ENCODE peak calls at places on chromosomes 11 and 22, in five cellular contexts. Q is stimulated activated CD4-positive, alpha-beta T cell treated with anti-CD3 and anti-CD28 coated beads, Interleukin-4, amount 100 ng/mL, for 4 hours; K is GM18507; B is GM04504; G is PC-3. W is an unnamed sample.

GRCh38 chr22:39185601-39186012 is 33.1 kb upstream of the CBX7 start:
- DNase-seq in Q (no peak), K (no peak), B (no peak), G (no peak), W (no peak)

GRCh38 chr11:112610494-112610893 is 349.8 kb upstream of the PLET1 start:
- DNase-seq in Q (no peak), K (no peak), B (no peak), G (no peak), W (no peak)

GRCh38 chr22:30243671-30244465 is 2.7 kb downstream of the LIF start:
- DNase-seq in Q (no peak), K (no peak), B (no peak), G (no peak), W (no peak)

GRCh38 chr11:113856966-113857759 is 18.2 kb downstream of the USP28 start:
- DNase-seq in Q (no peak), K (no peak), B (no peak), G (no peak), W (no peak)

GRCh38 chr22:33853200-33854097 is 66.8 kb downstream of the LARGE1 start:
- DNase-seq in Q (no peak), K (peak), B (peak), G (peak), W (no peak)

GRCh38 chr11:64592656-64593055 is 1.6 kb downstream of the SLC22A12 start:
- DNase-seq in Q (no peak), K (no peak), B (no peak), G (no peak), W (no peak)

GRCh38 chr11:60085909-60086308 is 2.6 kb upstream of the MS4A2 start:
- DNase-seq in Q (no peak), K (no peak), B (no peak), G (no peak), W (no peak)

GRCh38 chr22:25495286-25495685 is 69.2 kb upstream of the GRK3 start:
- DNase-seq in Q (no peak), K (no peak), B (no peak), G (no peak), W (no peak)

GRCh38 chr22:50209893-50210292 is 9.1 kb downstream of the SELENOO start:
- DNase-seq in Q (peak), K (peak), B (no peak), G (peak), W (peak)

GRCh38 chr22:20429254-20430100 is 8.1 kb downstream of the SCARF2 start:
- DNase-seq in Q (peak), K (peak), B (no peak), G (no peak), W (peak)

GRCh38 chr11:40337118-40337517 is 1122.3 kb downstream of the LRRC4C start:
- DNase-seq in Q (no peak), K (no peak), B (no peak), G (no peak), W (no peak)

GRCh38 chr22:21447694-21448402 is 19.3 kb upstream of the TMEM191C start:
- DNase-seq in Q (no peak), K (no peak), B (no peak), G (no peak), W (no peak)

GRCh38 chr11:45148276-45148675 is 1.8 kb downstream of the PRDM11 start:
- DNase-seq in Q (no peak), K (no peak), B (no peak), G (no peak), W (no peak)

GRCh38 chr11:83816572-83817187 is 530.5 kb upstream of the CCDC90B start:
- DNase-seq in Q (no peak), K (no peak), B (no peak), G (peak), W (no peak)

GRCh38 chr22:27252282-27253049 is 549.1 kb downstream of the MN1 start:
- DNase-seq in Q (no peak), K (no peak), B (peak), G (peak), W (no peak)

GRCh38 chr11:83617671-83618070 is 331.5 kb upstream of the CCDC90B start:
- DNase-seq in Q (no peak), K (no peak), B (no peak), G (no peak), W (no peak)

GRCh38 chr11:99370557-99371200 is 349.9 kb downstream of the CNTN5 start:
- DNase-seq in Q (no peak), K (no peak), B (peak), G (peak), W (no peak)

GRCh38 chr11:86617502-86617901 is 54.9 kb downstream of the ME3 start:
- DNase-seq in Q (no peak), K (no peak), B (no peak), G (no peak), W (no peak)

GRCh38 chr22:47192106-47192650 is 429.7 kb downstream of the TBC1D22A start:
- DNase-seq in Q (no peak), K (no peak), B (no peak), G (no peak), W (no peak)

GRCh38 chr11:1691878-1692707 is 4.9 kb upstream of the KRTAP5-6 start:
- DNase-seq in Q (no peak), K (no peak), B (no peak), G (no peak), W (no peak)

GRCh38 chr22:47450876-47451475 is 688.5 kb downstream of the TBC1D22A start:
- DNase-seq in Q (no peak), K (no peak), B (no peak), G (no peak), W (no peak)

GRCh38 chr22:49720279-49720959 is 107.3 kb downstream of the BRD1 start:
- DNase-seq in Q (no peak), K (no peak), B (no peak), G (no peak), W (no peak)

GRCh38 chr22:38009000-38009806 is 24.8 kb upstream of the SOX10 start:
- DNase-seq in Q (no peak), K (no peak), B (no peak), G (no peak), W (no peak)

GRCh38 chr22:48178536-48178935 is 1416.1 kb downstream of the TBC1D22A start:
- DNase-seq in Q (no peak), K (no peak), B (no peak), G (no peak), W (no peak)

GRCh38 chr11:8671242-8671641 is 11.2 kb downstream of the TRIM66 start:
- DNase-seq in Q (no peak), K (no peak), B (peak), G (peak), W (no peak)

GRCh38 chr11:33930317-33931021 is 38.6 kb upstream of the LMO2 start:
- DNase-seq in Q (no peak), K (no peak), B (peak), G (no peak), W (no peak)

GRCh38 chr11:9053631-9054030 is 37.8 kb downstream of the SCUBE2 start:
- DNase-seq in Q (no peak), K (no peak), B (no peak), G (no peak), W (no peak)

GRCh38 chr11:20024172-20024935 is 135.9 kb downstream of the DBX1 start:
- DNase-seq in Q (no peak), K (no peak), B (no peak), G (no peak), W (no peak)

GRCh38 chr11:111776398-111777093 is 10.4 kb upstream of the PPP2R1B start:
- DNase-seq in Q (no peak), K (peak), B (no peak), G (no peak), W (no peak)

GRCh38 chr11:45993438-45994064 is 71.1 kb downstream of the LARGE2 start:
- DNase-seq in Q (no peak), K (no peak), B (no peak), G (no peak), W (no peak)

GRCh38 chr11:28833670-28834069 is 725.5 kb downstream of the METTL15 start:
- DNase-seq in Q (no peak), K (no peak), B (peak), G (peak), W (no peak)

GRCh38 chr11:111585371-111585770 is 16.9 kb upstream of the SIK2 start:
- DNase-seq in Q (no peak), K (no peak), B (no peak), G (peak), W (no peak)

GRCh38 chr22:47148510-47148909 is 386.1 kb downstream of the TBC1D22A start:
- DNase-seq in Q (no peak), K (no peak), B (no peak), G (no peak), W (no peak)

GRCh38 chr11:128902515-128903066 is 11.4 kb downstream of the KCNJ5 start:
- DNase-seq in Q (no peak), K (no peak), B (no peak), G (no peak), W (no peak)

GRCh38 chr22:19524170-19525115 is at the start of gene CLDN5:
- DNase-seq in Q (no peak), K (no peak), B (no peak), G (no peak), W (no peak)

GRCh38 chr22:38144025-38144405 is 33.5 kb upstream of the BAIAP2L2 start:
- DNase-seq in Q (no peak), K (no peak), B (no peak), G (peak), W (no peak)

GRCh38 chr11:1101318-1102089 is 26.8 kb downstream of the MUC2 start:
- DNase-seq in Q (no peak), K (no peak), B (no peak), G (no peak), W (no peak)

GRCh38 chr11:20026629-20027545 is 133.4 kb downstream of the DBX1 start:
- DNase-seq in Q (no peak), K (no peak), B (no peak), G (peak), W (no peak)

GRCh38 chr11:118171274-118172062 is 5.0 kb downstream of the SCN2B start:
- DNase-seq in Q (peak), K (peak), B (no peak), G (peak), W (peak)

W was measured in activated T-helper 9 cell treated with anti-CD3 and anti-CD28 coated beads, Interleukin-2, amount 50 U/mL, for 16 hours.